ENCODE peak calls at places on chromosome 1, in six cellular contexts. G is A549, O is K562, S is HepG2, B is H1, E is endothelial cell of umbilical vein. Z is an unnamed sample.

GRCh38 chr1:99680258-99680657 is 34.3 kb downstream of the PALMD start:
- DNase-seq in G (no peak), O (no peak), S (no peak), B (no peak), E (peak; percentile 58), Z (no peak)

GRCh38 chr1:54971317-54971791 is 9.1 kb upstream of the TMEM61 start:
- DNase-seq in G (peak; percentile 39), O (no peak), S (no peak), B (no peak), E (peak; percentile 24), Z (no peak)

GRCh38 chr1:15952317-15953258 is 23.3 kb downstream of the ZBTB17 start:
- DNase-seq in G (peak; percentile 61), O (peak; percentile 91), S (no peak), B (no peak), E (peak; percentile 93), Z (no peak)

GRCh38 chr1:157968951-157969350 is 24.5 kb upstream of the KIRREL1 start:
- DNase-seq in G (peak; percentile 37), O (no peak), S (no peak), B (no peak), E (peak; percentile 60), Z (no peak)

GRCh38 chr1:31633117-31633516 is 11.6 kb downstream of the PEF1 start:
- DNase-seq in G (peak; percentile 33), O (peak; percentile 64), S (peak; percentile 24), B (no peak), E (no peak), Z (peak; percentile 75)

GRCh38 chr1:198903203-198903602 is 264.4 kb downstream of the PTPRC start:
- DNase-seq in G (no peak), O (no peak), S (no peak), B (peak; percentile 1), E (no peak), Z (peak; percentile 38)

GRCh38 chr1:84693774-84694173 is 3.5 kb upstream of the SSX2IP start:
- DNase-seq in G (no peak), O (no peak), S (no peak), B (no peak), E (no peak), Z (no peak)

GRCh38 chr1:244800821-244801220 is 34.6 kb upstream of the COX20 start:
- DNase-seq in G (no peak), O (no peak), S (no peak), B (no peak), E (no peak), Z (no peak)

GRCh38 chr1:235069577-235070563 is 58.8 kb downstream of the TOMM20 start:
- DNase-seq in G (peak; percentile 93), O (no peak), S (peak; percentile 90), B (no peak), E (no peak), Z (no peak)

GRCh38 chr1:50132495-50132894 is 23.8 kb downstream of the ELAVL4 start:
- DNase-seq in G (no peak), O (no peak), S (no peak), B (no peak), E (no peak), Z (no peak)

GRCh38 chr1:182968846-182969734 is 16.1 kb upstream of the SHCBP1L start:
- DNase-seq in G (no peak), O (no peak), S (peak; percentile 3), B (no peak), E (no peak), Z (no peak)

GRCh38 chr1:49356594-49356993 is 579.9 kb upstream of the BEND5 start:
- DNase-seq in G (no peak), O (no peak), S (no peak), B (no peak), E (no peak), Z (no peak)

GRCh38 chr1:246682231-246682895 is 41.8 kb upstream of the SCCPDH start:
- DNase-seq in G (no peak), O (no peak), S (no peak), B (no peak), E (peak; percentile 23), Z (no peak)

GRCh38 chr1:224497714-224498573 is 63.3 kb upstream of the WDR26 start:
- DNase-seq in G (peak; percentile 14), O (no peak), S (no peak), B (no peak), E (peak; percentile 89), Z (peak; percentile 54)

GRCh38 chr1:44084998-44085675 is 33.5 kb upstream of the KLF17 start:
- DNase-seq in G (peak; percentile 31), O (no peak), S (no peak), B (no peak), E (peak; percentile 20), Z (no peak)

GRCh38 chr1:9413143-9413876 is 120.6 kb downstream of the SPSB1 start:
- DNase-seq in G (peak; percentile 49), O (peak; percentile 64), S (no peak), B (no peak), E (peak; percentile 92), Z (no peak)

GRCh38 chr1:151936653-151937052 is 27.3 kb upstream of the THEM4 start:
- DNase-seq in G (peak; percentile 42), O (no peak), S (peak; percentile 2), B (no peak), E (peak; percentile 16), Z (no peak)

GRCh38 chr1:234770031-234770795 is 160.2 kb upstream of the IRF2BP2 start:
- DNase-seq in G (no peak), O (no peak), S (no peak), B (no peak), E (no peak), Z (no peak)

GRCh38 chr1:20178634-20179368 is 7.1 kb upstream of the UBXN10 start:
- DNase-seq in G (no peak), O (no peak), S (no peak), B (no peak), E (no peak), Z (no peak)

GRCh38 chr1:39700348-39700747 is 9.1 kb upstream of the HPCAL4 start:
- DNase-seq in G (no peak), O (no peak), S (no peak), B (no peak), E (no peak), Z (no peak)

GRCh38 chr1:224340711-224341384 is 10.9 kb upstream of the NVL start:
- DNase-seq in G (peak; percentile 21), O (no peak), S (no peak), B (peak; percentile 49), E (peak; percentile 13), Z (peak; percentile 67)

GRCh38 chr1:169884616-169885015 is 9.1 kb downstream of the SCYL3 start:
- DNase-seq in G (no peak), O (no peak), S (no peak), B (no peak), E (no peak), Z (no peak)

GRCh38 chr1:100891380-100891779 is 3.3 kb downstream of the EXTL2 start:
- DNase-seq in G (no peak), O (no peak), S (no peak), B (no peak), E (no peak), Z (no peak)

GRCh38 chr1:236959112-236959511 is 45.1 kb downstream of the MT1HL1 start:
- DNase-seq in G (no peak), O (no peak), S (no peak), B (no peak), E (no peak), Z (no peak)

GRCh38 chr1:11563560-11564069 is 84.7 kb downstream of the DISP3 start:
- DNase-seq in G (no peak), O (no peak), S (no peak), B (no peak), E (no peak), Z (no peak)

GRCh38 chr1:19300211-19300610 is 11.6 kb upstream of the AKR7A3 start:
- DNase-seq in G (no peak), O (peak; percentile 47), S (no peak), B (no peak), E (no peak), Z (no peak)

GRCh38 chr1:22114083-22115012 is 28.5 kb downstream of the WNT4 start:
- DNase-seq in G (no peak), O (no peak), S (no peak), B (no peak), E (peak; percentile 93), Z (no peak)

GRCh38 chr1:203088441-203088840 is 2.6 kb upstream of the MYOG start:
- DNase-seq in G (no peak), O (no peak), S (no peak), B (no peak), E (no peak), Z (no peak)

GRCh38 chr1:31745071-31745897 is 18.9 kb downstream of the ADGRB2 start:
- DNase-seq in G (peak; percentile 54), O (peak; percentile 91), S (peak; percentile 27), B (no peak), E (peak; percentile 55), Z (peak; percentile 82)

GRCh38 chr1:227885135-227885647 is 62.5 kb downstream of the WNT9A start:
- DNase-seq in G (no peak), O (no peak), S (no peak), B (no peak), E (no peak), Z (no peak)

GRCh38 chr1:172137703-172138102 is 282.8 kb upstream of the C1orf105 start:
- DNase-seq in G (no peak), O (no peak), S (no peak), B (no peak), E (no peak), Z (no peak)
- TF ChIP-seq JUN in G (no peak), O (no peak), S (no peak), B (no peak), E (no peak), Z (no peak)

GRCh38 chr1:110615548-110616130 is 9.5 kb upstream of the KCNA2 start:
- DNase-seq in G (peak; percentile 73), O (peak; percentile 77), S (peak; percentile 60), B (no peak), E (peak; percentile 38), Z (peak; percentile 80)
- TF ChIP-seq JUN in G (no peak), O (no peak), S (no peak), B (no peak), E (no peak), Z (no peak)

DNA sequence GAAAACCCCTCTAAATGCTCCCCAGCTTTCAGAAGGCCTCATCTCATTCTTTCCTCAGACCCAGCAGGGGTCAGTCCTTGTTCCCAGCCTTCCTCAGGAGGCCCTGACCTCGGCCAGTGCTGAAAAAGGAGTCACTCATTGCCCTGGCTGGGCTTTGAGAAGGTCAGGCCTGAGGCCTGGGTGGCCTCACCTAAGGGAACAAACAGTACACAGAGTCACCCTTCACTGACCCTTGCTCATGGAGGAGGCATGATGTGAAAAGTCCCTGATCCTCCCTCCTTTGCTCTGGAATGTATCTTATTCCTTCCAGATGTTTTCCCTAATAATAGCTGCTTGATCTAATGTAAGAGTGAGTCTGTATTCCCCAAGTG is 117.7 kb upstream of the SLC44A3 start:
- DNase-seq in G (no peak), O (no peak), S (no peak), B (no peak), E (no peak), Z (no peak)
- TF ChIP-seq JUN in G (no peak), O (no peak), S (no peak), B (no peak), E (no peak), Z (no peak)

DNA sequence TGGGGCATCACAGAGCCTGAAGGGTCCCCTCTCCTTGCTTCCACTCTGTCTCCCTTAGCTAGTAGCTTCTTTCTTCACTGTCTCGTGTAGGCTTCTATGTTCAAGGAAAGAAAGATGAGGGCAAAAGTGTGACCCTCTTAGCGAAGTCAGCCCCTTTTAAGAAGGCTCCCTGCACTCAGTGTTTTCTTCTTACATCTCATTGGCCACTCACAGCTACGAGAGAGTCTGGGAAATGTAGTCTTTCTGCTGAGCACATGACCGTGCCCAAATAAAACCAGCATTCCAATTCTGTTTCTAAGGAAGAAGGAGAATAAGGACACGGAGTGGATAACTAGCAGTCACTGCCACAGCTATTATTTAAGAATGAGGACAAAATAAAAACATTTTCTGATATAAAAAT is 104.9 kb upstream of the TNR start:
- DNase-seq in G (no peak), O (no peak), S (no peak), B (no peak), E (no peak), Z (no peak)
- TF ChIP-seq JUN in G (no peak), O (no peak), S (no peak), B (no peak), E (no peak), Z (no peak)

Z was measured in WTC11.